ENCODE peak calls at places on chromosomes 7 and 10, in four cellular contexts. U is GM12878, D is K562, K is HL-60. H is an unnamed sample.

GRCh38 chr7:82010416-82010815 is 240.6 kb upstream of the HGF start:
- DNase-seq in U (no peak), D (no peak), K (no peak), H (no peak)

GRCh38 chr10:71234017-71234894 is 21.9 kb downstream of the UNC5B start:
- DNase-seq in U (no peak), D (no peak), K (peak), H (no peak)

GRCh38 chr7:7989985-7990761 is 21.6 kb downstream of the GLCCI1 start:
- DNase-seq in U (no peak), D (no peak), K (no peak), H (no peak)

GRCh38 chr10:49484501-49485230 is 54.3 kb downstream of the ERCC6 start:
- DNase-seq in U (no peak), D (no peak), K (no peak), H (no peak)

GRCh38 chr10:63210611-63211196 is 77.6 kb downstream of the NRBF2 start:
- DNase-seq in U (no peak), D (no peak), K (peak), H (no peak)

GRCh38 chr7:24980695-24981543 is 941 bp upstream of the OSBPL3 start:
- DNase-seq in U (no peak), D (no peak), K (peak), H (peak)

GRCh38 chr7:131251371-131251770 is 76.3 kb upstream of the MKLN1 start:
- DNase-seq in U (no peak), D (no peak), K (no peak), H (no peak)

GRCh38 chr10:110408203-110408871 is 89.4 kb upstream of the DUSP5 start:
- DNase-seq in U (no peak), D (no peak), K (no peak), H (no peak)

GRCh38 chr7:80719261-80719660 is 80.8 kb downstream of the CD36 start:
- DNase-seq in U (no peak), D (no peak), K (no peak), H (no peak)

GRCh38 chr10:32151876-32152275 is 95.7 kb upstream of the KIF5B start:
- DNase-seq in U (no peak), D (no peak), K (no peak), H (no peak)

GRCh38 chr10:8037199-8037801 is 17.2 kb upstream of the GATA3 start:
- DNase-seq in U (no peak), D (no peak), K (no peak), H (no peak)

GRCh38 chr10:77164616-77165311 is 472.8 kb downstream of the KCNMA1 start:
- DNase-seq in U (no peak), D (no peak), K (no peak), H (no peak)

GRCh38 chr10:121500591-121501341 is 97.5 kb downstream of the FGFR2 start:
- DNase-seq in U (no peak), D (no peak), K (no peak), H (no peak)

GRCh38 chr7:92747041-92747835 is 89.1 kb downstream of the CDK6 start:
- DNase-seq in U (no peak), D (no peak), K (no peak), H (no peak)

GRCh38 chr7:135510603-135511183 is 791 bp upstream of the CNOT4 start:
- DNase-seq in U (peak), D (peak), K (peak), H (no peak)

GRCh38 chr7:101816499-101817030 is 861 bp upstream of the CUX1 start:
- DNase-seq in U (no peak), D (peak), K (peak), H (no peak)

GRCh38 chr10:131842351-131843088 is 58.3 kb upstream of the PPP2R2D start:
- DNase-seq in U (no peak), D (no peak), K (no peak), H (no peak)

GRCh38 chr10:110058215-110058614 is 50.4 kb downstream of the ADD3 start:
- DNase-seq in U (no peak), D (no peak), K (no peak), H (no peak)

GRCh38 chr10:7239312-7239985 is 171.4 kb downstream of the SFMBT2 start:
- DNase-seq in U (no peak), D (no peak), K (no peak), H (no peak)

GRCh38 chr10:114525368-114525949 is 121.2 kb upstream of the AFAP1L2 start:
- DNase-seq in U (no peak), D (no peak), K (no peak), H (no peak)

GRCh38 chr7:37198188-37198905 is 250.3 kb downstream of the ELMO1 start:
- DNase-seq in U (no peak), D (no peak), K (no peak), H (no peak)

GRCh38 chr10:54067361-54067760 is 733.7 kb downstream of the PCDH15 start:
- DNase-seq in U (no peak), D (no peak), K (no peak), H (no peak)

GRCh38 chr7:149300751-149301150 is 38.8 kb downstream of the ZNF783 start:
- DNase-seq in U (no peak), D (no peak), K (no peak), H (no peak)

GRCh38 chr10:87093461-87094372 is 926 bp downstream of the GLUD1 start:
- DNase-seq in U (no peak), D (peak), K (peak), H (peak)

GRCh38 chr7:85004402-85004801 is 182.5 kb downstream of the SEMA3D start:
- DNase-seq in U (no peak), D (no peak), K (no peak), H (no peak)

GRCh38 chr10:74827694-74828093 is 1.3 kb downstream of the KAT6B start:
- DNase-seq in U (no peak), D (no peak), K (no peak), H (no peak)

GRCh38 chr10:119199231-119199992 is 8.0 kb upstream of the GRK5 start:
- DNase-seq in U (no peak), D (peak), K (peak), H (no peak)

GRCh38 chr7:133140994-133141595 is 59.2 kb upstream of the CHCHD3 start:
- DNase-seq in U (no peak), D (no peak), K (no peak), H (no peak)
- TF ChIP-seq POLR2AphosphoS5 in U (no peak), D (no peak), K (no peak), H (no peak)

DNA sequence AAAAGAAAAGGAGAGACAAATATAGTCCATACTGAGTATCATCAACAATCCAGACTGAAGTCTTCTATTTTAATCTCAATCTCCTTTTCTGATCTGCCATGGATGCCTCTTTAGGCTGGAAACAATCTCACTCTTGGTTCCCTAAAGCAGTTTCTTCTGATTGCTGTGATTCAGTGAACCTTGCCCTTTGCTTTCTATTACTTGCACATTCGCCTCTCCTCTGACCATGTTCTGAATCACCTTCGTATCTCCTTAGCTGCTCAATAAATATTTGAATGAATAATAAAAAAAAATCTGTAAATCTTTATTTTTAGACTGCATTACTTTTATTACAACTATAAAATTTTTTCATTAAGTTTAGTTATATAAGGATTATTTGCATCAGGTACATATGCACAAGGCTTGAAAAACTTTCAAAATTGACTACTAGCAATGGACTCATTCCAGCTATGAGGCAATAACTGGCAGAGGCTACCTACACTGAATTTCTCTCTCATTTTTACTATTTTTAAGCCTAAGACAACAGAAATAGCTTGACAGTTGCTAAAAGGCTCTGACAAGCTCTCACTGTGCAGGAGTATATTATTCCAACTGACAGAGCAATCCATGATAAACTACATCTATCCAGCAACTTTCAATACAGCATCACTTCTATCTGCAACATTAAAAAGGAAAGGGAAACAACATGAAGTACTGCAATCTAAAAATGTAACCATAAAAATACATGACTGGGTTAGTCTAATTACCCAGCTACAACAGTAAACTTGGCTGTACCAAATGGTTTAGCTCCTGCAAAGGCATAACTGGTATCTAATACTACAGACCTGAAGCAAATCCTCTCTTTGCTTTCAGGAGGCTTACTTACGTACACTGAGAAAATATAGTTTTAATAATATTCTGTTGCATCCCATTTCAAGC is 25.6 kb downstream of the TM9SF3 start:
- DNase-seq in U (no peak), D (no peak), K (no peak), H (no peak)
- TF ChIP-seq SPI1 in U (no peak), D (no peak), K (no peak), H (no peak)

GRCh38 chr7:150977382-150978135 is 562 bp downstream of the KCNH2 start:
- DNase-seq in U (no peak), D (no peak), K (no peak), H (no peak)
- TF ChIP-seq POLR2AphosphoS5 in U (no peak), D (no peak), K (no peak), H (no peak)

GRCh38 chr10:10804998-10805737 is 212.5 kb upstream of the CELF2 start:
- DNase-seq in U (no peak), D (no peak), K (no peak), H (no peak)
- TF ChIP-seq SPI1 in U (no peak), D (no peak), K (no peak), H (peak)

GRCh38 chr7:158796667-158797066 is 32.6 kb downstream of the ESYT2 start:
- DNase-seq in U (no peak), D (no peak), K (no peak), H (no peak)
- TF ChIP-seq POLR2AphosphoS5 in U (no peak), D (no peak), K (no peak), H (no peak)

DNA sequence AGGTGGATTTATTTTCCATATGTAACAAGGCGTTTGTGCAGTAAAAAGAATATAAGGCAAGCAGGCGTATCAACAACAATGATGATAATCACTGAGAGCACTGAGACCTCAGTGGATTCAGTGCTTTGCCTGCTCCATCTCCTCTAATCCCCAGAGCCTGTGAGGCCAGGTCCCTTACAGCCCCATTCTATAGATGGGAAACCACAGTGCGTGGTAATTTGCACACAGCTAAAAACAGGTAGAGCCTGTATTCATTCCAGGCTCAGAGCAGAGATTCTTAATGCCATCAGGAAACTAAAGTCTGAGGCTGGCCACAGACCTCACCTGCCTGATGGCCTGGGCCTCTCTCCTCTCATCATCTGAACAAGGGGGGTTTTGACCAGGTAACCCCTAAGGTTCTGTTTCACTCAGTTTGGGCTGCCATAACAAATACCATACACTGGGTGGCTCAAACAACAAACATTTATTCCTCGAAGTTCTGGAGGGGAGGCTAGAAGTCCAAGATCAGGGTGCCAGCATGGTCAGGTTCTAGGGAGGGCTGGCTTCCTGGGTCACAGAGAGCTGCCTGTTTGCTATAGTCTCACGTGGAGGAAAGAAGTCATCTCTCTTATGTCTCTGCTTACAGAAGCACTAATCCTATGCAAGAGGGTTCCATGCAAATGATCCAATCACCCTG is 10.3 kb upstream of the RASSF4 start:
- DNase-seq in U (no peak), D (no peak), K (no peak), H (no peak)
- TF ChIP-seq SPI1 in U (no peak), D (no peak), K (no peak), H (no peak)

GRCh38 chr10:78739411-78740053 is 329.2 kb upstream of the ZMIZ1 start:
- DNase-seq in U (no peak), D (no peak), K (no peak), H (no peak)
- TF ChIP-seq POLR2AphosphoS5 in U (no peak), D (no peak), K (no peak), H (no peak)